ENCODE peak calls at places on chromosomes 1 and 21, in six cellular contexts. X is astrocyte of the hippocampus, T is mucosa of gallbladder, P is kidney tubule cell, S is SK-N-DZ, W is globus pallidus. G is an unnamed sample.

GRCh38 chr1:100462291-100463040 is 75.5 kb upstream of the GPR88 start:
- DNase-seq in X (no peak), T (no peak), P (no peak), S (no peak), W (no peak), G (no peak)

GRCh38 chr21:35643176-35643575 is 417.1 kb downstream of the SETD4 start:
- DNase-seq in X (no peak), T (no peak), P (peak), S (no peak), W (no peak), G (no peak)

GRCh38 chr1:95042286-95042685 is 30.5 kb downstream of the ALG14 start:
- DNase-seq in X (no peak), T (no peak), P (no peak), S (no peak), W (no peak), G (no peak)

GRCh38 chr21:44990921-44991320 is 51.1 kb downstream of the SLX9 start:
- DNase-seq in X (no peak), T (no peak), P (no peak), S (no peak), W (no peak), G (no peak)

GRCh38 chr1:3204725-3205124 is 135.7 kb downstream of the PRDM16 start:
- DNase-seq in X (no peak), T (no peak), P (no peak), S (no peak), W (no peak), G (no peak)

GRCh38 chr1:55321947-55322346 is 106.8 kb upstream of the USP24 start:
- DNase-seq in X (no peak), T (no peak), P (no peak), S (no peak), W (no peak), G (no peak)

GRCh38 chr1:214280386-214281029 is 451 bp upstream of the SMYD2 start:
- DNase-seq in X (peak), T (peak), P (peak), S (peak), W (peak), G (peak)

GRCh38 chr1:165828581-165829329 is 1.3 kb downstream of the UCK2 start:
- DNase-seq in X (peak), T (peak), P (peak), S (peak), W (peak), G (no peak)

GRCh38 chr1:15849775-15850449 is 2.4 kb downstream of the SPEN start:
- DNase-seq in X (peak), T (peak), P (peak), S (peak), W (peak), G (no peak)

GRCh38 chr1:17561252-17561558 is 21.7 kb downstream of the ARHGEF10L start:
- DNase-seq in X (peak), T (no peak), P (peak), S (no peak), W (no peak), G (no peak)

GRCh38 chr1:52532247-52532646 is 20.6 kb downstream of the TUT4 start:
- DNase-seq in X (no peak), T (no peak), P (no peak), S (no peak), W (no peak), G (no peak)

GRCh38 chr21:25639922-25640670 is 1.0 kb downstream of the JAM2 start:
- DNase-seq in X (peak), T (no peak), P (peak), S (peak), W (peak), G (no peak)

GRCh38 chr1:81554534-81554933 is 246.2 kb upstream of the ADGRL2 start:
- DNase-seq in X (no peak), T (no peak), P (no peak), S (no peak), W (no peak), G (no peak)

GRCh38 chr1:6502000-6502891 is 10.8 kb upstream of the PLEKHG5 start:
- DNase-seq in X (no peak), T (peak), P (no peak), S (no peak), W (no peak), G (no peak)

GRCh38 chr1:34373912-34374311 is 197.2 kb downstream of the C1orf94 start:
- DNase-seq in X (no peak), T (no peak), P (no peak), S (no peak), W (no peak), G (no peak)

GRCh38 chr1:113898243-113898814 is 6.3 kb downstream of the AP4B1 start:
- DNase-seq in X (no peak), T (no peak), P (no peak), S (no peak), W (no peak), G (no peak)

GRCh38 chr21:36909423-36909822 is 57.0 kb downstream of the HLCS start:
- DNase-seq in X (no peak), T (no peak), P (no peak), S (no peak), W (no peak), G (no peak)

GRCh38 chr1:26336477-26337205 is 17.3 kb downstream of the CRYBG2 start:
- DNase-seq in X (peak), T (peak), P (peak), S (no peak), W (no peak), G (peak)

GRCh38 chr1:176374967-176375569 is 87.9 kb upstream of the PAPPA2 start:
- DNase-seq in X (peak), T (peak), P (peak), S (peak), W (peak), G (no peak)

GRCh38 chr1:21175670-21176581 is 771 bp downstream of the EIF4G3 start:
- DNase-seq in X (peak), T (peak), P (peak), S (peak), W (peak), G (no peak)

GRCh38 chr1:32695098-32695904 is 7.3 kb downstream of the SYNC start:
- DNase-seq in X (peak), T (peak), P (peak), S (no peak), W (no peak), G (no peak)

GRCh38 chr1:157496121-157496526 is 56.2 kb downstream of the FCRL5 start:
- DNase-seq in X (peak), T (peak), P (peak), S (peak), W (peak), G (no peak)

GRCh38 chr1:41537788-41538351 is 53.4 kb upstream of the EDN2 start:
- DNase-seq in X (peak), T (no peak), P (peak), S (no peak), W (no peak), G (no peak)

GRCh38 chr21:36704958-36705678 is 6.2 kb downstream of the SIM2 start:
- DNase-seq in X (no peak), T (no peak), P (peak), S (no peak), W (no peak), G (no peak)

GRCh38 chr1:93845554-93846150 is 33.4 kb downstream of the DNTTIP2 start:
- DNase-seq in X (peak), T (peak), P (peak), S (peak), W (peak), G (no peak)

GRCh38 chr21:38261851-38262250 is 5.1 kb downstream of the KCNJ15 start:
- DNase-seq in X (no peak), T (no peak), P (no peak), S (no peak), W (no peak), G (no peak)

GRCh38 chr21:38349111-38349746 is 92.4 kb downstream of the KCNJ15 start:
- DNase-seq in X (peak), T (no peak), P (peak), S (peak), W (no peak), G (no peak)

GRCh38 chr1:5455056-5455455 is 537.2 kb downstream of the NPHP4 start:
- DNase-seq in X (peak), T (no peak), P (peak), S (no peak), W (no peak), G (no peak)

GRCh38 chr1:163085904-163086268 is 16.7 kb downstream of the RGS4 start:
- DNase-seq in X (no peak), T (no peak), P (peak), S (no peak), W (no peak), G (no peak)

GRCh38 chr1:226060976-226061792 is 1.3 kb upstream of the H3-3A start:
- DNase-seq in X (no peak), T (no peak), P (no peak), S (peak), W (no peak), G (no peak)

GRCh38 chr1:156076609-156077429 is 5.4 kb downstream of the MEX3A start:
- DNase-seq in X (no peak), T (peak), P (peak), S (no peak), W (no peak), G (no peak)

GRCh38 chr1:21854751-21855131 is 42.7 kb downstream of the LDLRAD2 start:
- DNase-seq in X (no peak), T (no peak), P (no peak), S (no peak), W (no peak), G (no peak)

GRCh38 chr1:206021796-206022365 is 1.8 kb downstream of the CTSE start:
- DNase-seq in X (peak), T (no peak), P (peak), S (no peak), W (no peak), G (no peak)

GRCh38 chr21:44874240-44874496 is 678 bp upstream of the PTTG1IP start:
- DNase-seq in X (no peak), T (no peak), P (no peak), S (no peak), W (peak), G (no peak)

GRCh38 chr1:202858789-202859414 is 30.0 kb downstream of the RABIF start:
- DNase-seq in X (no peak), T (no peak), P (no peak), S (no peak), W (no peak), G (no peak)

GRCh38 chr21:43778469-43779335 is 2.6 kb upstream of the CSTB start:
- DNase-seq in X (no peak), T (no peak), P (no peak), S (no peak), W (no peak), G (no peak)

GRCh38 chr1:193525411-193525810 is 339.0 kb upstream of the B3GALT2 start:
- DNase-seq in X (no peak), T (no peak), P (no peak), S (no peak), W (no peak), G (no peak)

GRCh38 chr21:15839026-15839425 is 109.2 kb downstream of the USP25 start:
- DNase-seq in X (peak), T (no peak), P (peak), S (no peak), W (no peak), G (no peak)

G was measured in central memory CD8-positive, alpha-beta T cell.